ENCODE peak calls at places on chromosomes 4 and X, in five cellular contexts. Q, T, Y, N and G are unnamed samples.

GRCh38 chrX:37599735-37600134 is 28.3 kb downstream of the LANCL3 start:
- DNase-seq in Q (no peak), T (no peak), Y (no peak), N (no peak), G (no peak)

GRCh38 chr4:141158219-141158618 is 24.9 kb upstream of the RNF150 start:
- DNase-seq in Q (peak; percentile 14), T (no peak), Y (no peak), N (no peak), G (no peak)

GRCh38 chrX:66872771-66873170 is 233.9 kb upstream of the EDA2R start:
- DNase-seq in Q (no peak), T (no peak), Y (no peak), N (no peak), G (no peak)

GRCh38 chrX:81195712-81196111 is 6.0 kb downstream of the HMGN5 start:
- DNase-seq in Q (no peak), T (peak; percentile 42), Y (peak; percentile 16), N (peak; percentile 13), G (peak; percentile 40)

GRCh38 chr4:167290684-167291083 is 56.4 kb upstream of the SPOCK3 start:
- DNase-seq in Q (no peak), T (peak; percentile 10), Y (no peak), N (no peak), G (no peak)

GRCh38 chr4:159105063-159105414 is 2.2 kb downstream of the RAPGEF2 start:
- DNase-seq in Q (no peak), T (no peak), Y (no peak), N (no peak), G (no peak)

GRCh38 chr4:84324850-84325249 is 174.2 kb downstream of the NKX6-1 start:
- DNase-seq in Q (no peak), T (no peak), Y (no peak), N (no peak), G (no peak)

GRCh38 chrX:47501226-47502071 is 18.4 kb upstream of the ZNF41 start:
- DNase-seq in Q (no peak), T (no peak), Y (no peak), N (no peak), G (no peak)

GRCh38 chr4:188143731-188144130 is 4.5 kb downstream of the TRIML1 start:
- DNase-seq in Q (no peak), T (no peak), Y (no peak), N (no peak), G (no peak)

GRCh38 chrX:6909396-6909795 is 238.1 kb upstream of the STS start:
- DNase-seq in Q (no peak), T (no peak), Y (no peak), N (no peak), G (no peak)

GRCh38 chrX:13778916-13779315 is 38.0 kb downstream of the GPM6B start:
- DNase-seq in Q (no peak), T (no peak), Y (no peak), N (no peak), G (no peak)